ENCODE peak calls at places on chromosomes 3 and 15, in ten cellular contexts. W is activated CD4-positive, alpha-beta T cell treated with anti-CD3 and anti-CD28 coated beads, Interleukin-2, amount 50 U/mL, for 48 hours; C is NCI-H1092; E is C1 segment of cervical spinal cord; G is spleen; A is DMS53; Z is fibroblast of gingiva; K is Caki2; B is keratinocyte; Y is ovary. J is an unnamed sample.
A peak's percentile ranks its signal among the peaks of the same experiment; 100 is the strongest.

GRCh38 chr15:81001180-81002003 is 669 bp downstream of the TLNRD1 start:
- DNase-seq in Z (peak; percentile 54), Y (peak; percentile 70), W (peak; percentile 57), E (peak; percentile 49), C (peak; percentile 1), B (no peak), K (peak; percentile 66), A (peak; percentile 78), G (peak; percentile 92), J (no peak)

GRCh38 chr3:38114052-38114874 is 22.7 kb downstream of the ACAA1 start:
- DNase-seq in G (peak; percentile 62), Z (no peak), Y (no peak), B (no peak), E (no peak), C (no peak), K (no peak), W (no peak), A (no peak), J (no peak)

GRCh38 chr3:127428344-127429001 is 140.6 kb upstream of the PRR20G start:
- DNase-seq in Z (no peak), K (no peak), Y (no peak), W (no peak), B (no peak), G (no peak), A (no peak), E (no peak), C (peak; percentile 66), J (no peak)

GRCh38 chr3:151230644-151231043 is 27.6 kb upstream of the GPR171 start:
- DNase-seq in E (no peak), Z (no peak), C (no peak), Y (no peak), G (no peak), W (no peak), A (no peak), B (no peak), K (no peak), J (no peak)

GRCh38 chr15:80234883-80235282 is 17.1 kb downstream of the CTXND1 start:
- DNase-seq in B (peak; percentile 4), C (no peak), A (peak; percentile 49), W (peak; percentile 59), Y (no peak), G (no peak), E (no peak), Z (peak; percentile 19), K (no peak), J (no peak)

GRCh38 chr3:99012051-99012450 is 110.6 kb upstream of the DCBLD2 start:
- DNase-seq in B (no peak), K (peak; percentile 90), W (no peak), A (peak; percentile 35), G (no peak), Y (no peak), Z (peak; percentile 42), C (no peak), E (no peak), J (no peak)

GRCh38 chr3:71649757-71650156 is 66.2 kb upstream of the FOXP1 start:
- DNase-seq in C (no peak), A (peak; percentile 1), Z (no peak), E (no peak), G (no peak), K (no peak), Y (no peak), B (no peak), W (no peak), J (no peak)

GRCh38 chr3:54257114-54257513 is 134.8 kb downstream of the CACNA2D3 start:
- DNase-seq in Z (no peak), Y (no peak), B (no peak), K (no peak), C (no peak), W (no peak), E (no peak), G (no peak), A (no peak), J (no peak)

GRCh38 chr3:192395506-192395905 is 331.8 kb downstream of the FGF12 start:
- DNase-seq in G (no peak), B (no peak), W (no peak), Y (no peak), C (no peak), E (no peak), Z (no peak), K (no peak), A (no peak), J (no peak)

GRCh38 chr15:39403674-39404117 is 177.2 kb upstream of the THBS1 start:
- DNase-seq in Z (peak; percentile 58), K (no peak), G (no peak), B (no peak), C (peak; percentile 28), E (no peak), Y (no peak), A (peak; percentile 72), W (no peak), J (no peak)

GRCh38 chr15:51494411-51495314 is 127.9 kb downstream of the DMXL2 start:
- DNase-seq in Y (no peak), A (no peak), G (no peak), E (no peak), K (no peak), Z (no peak), B (no peak), C (no peak), W (no peak), J (no peak)

GRCh38 chr3:196989721-196990262 is 21.2 kb upstream of the PIGZ start:
- DNase-seq in A (peak; percentile 88), K (peak; percentile 38), W (no peak), G (peak; percentile 59), C (peak; percentile 52), B (no peak), Y (peak; percentile 29), E (no peak), Z (no peak), J (no peak)

GRCh38 chr3:197394464-197395321 is 96.3 kb upstream of the DLG1 start:
- DNase-seq in G (peak; percentile 41), E (no peak), C (no peak), W (peak; percentile 75), B (peak; percentile 100), Z (peak; percentile 64), K (peak; percentile 95), A (no peak), Y (peak; percentile 70), J (peak; percentile 99)

GRCh38 chr3:163576314-163576713 is 1502.0 kb downstream of the SI start:
- DNase-seq in C (no peak), W (no peak), A (no peak), Y (no peak), B (no peak), E (no peak), G (no peak), Z (no peak), K (no peak), J (no peak)

GRCh38 chr3:156795890-156796451 is 30.2 kb upstream of the LEKR1 start:
- DNase-seq in K (peak; percentile 41), Y (no peak), E (no peak), W (no peak), C (no peak), A (peak; percentile 68), B (no peak), G (no peak), Z (peak; percentile 26), J (no peak)

GRCh38 chr3:140742116-140742515 is 64.3 kb downstream of the TRIM42 start:
- DNase-seq in Z (no peak), E (no peak), G (no peak), Y (no peak), K (no peak), C (no peak), B (no peak), A (no peak), W (no peak), J (no peak)

GRCh38 chr3:8488436-8488835 is 13.2 kb upstream of the LMCD1 start:
- DNase-seq in C (no peak), G (no peak), Y (no peak), B (no peak), K (no peak), E (no peak), W (no peak), Z (no peak), A (no peak), J (no peak)

GRCh38 chr3:45946875-45947274 is 3.6 kb downstream of the CXCR6 start:
- DNase-seq in B (no peak), A (no peak), C (no peak), K (no peak), Y (no peak), Z (no peak), G (no peak), W (no peak), E (no peak), J (no peak)

GRCh38 chr3:32469151-32469874 is 33.3 kb downstream of the CMTM6 start:
- DNase-seq in C (no peak), W (no peak), B (peak; percentile 45), K (peak; percentile 86), Y (no peak), G (no peak), A (no peak), E (no peak), Z (peak; percentile 41), J (no peak)

GRCh38 chr15:32849769-32850668 is 132.2 kb downstream of the GREM1 start:
- DNase-seq in G (no peak), E (no peak), W (no peak), A (no peak), B (peak; percentile 76), Z (peak; percentile 97), Y (no peak), C (no peak), K (peak; percentile 81), J (peak; percentile 61)

GRCh38 chr3:183845608-183846288 is 20.4 kb upstream of the MAP6D1 start:
- DNase-seq in Z (no peak), W (no peak), G (no peak), A (no peak), Y (no peak), B (no peak), C (no peak), E (no peak), K (peak; percentile 24), J (peak; percentile 5)

GRCh38 chr3:100973594-100973993 is 19.6 kb downstream of the ABI3BP start:
- DNase-seq in E (no peak), W (no peak), C (no peak), B (no peak), Y (no peak), A (no peak), G (no peak), K (no peak), Z (no peak), J (no peak)

GRCh38 chr15:93033434-93034045 is 55.5 kb downstream of the RGMA start:
- DNase-seq in Z (no peak), B (no peak), A (no peak), Y (no peak), W (no peak), K (no peak), C (no peak), G (no peak), E (no peak), J (no peak)

GRCh38 chr15:78243491-78243941 is 9.2 kb upstream of the ACSBG1 start:
- DNase-seq in G (no peak), B (no peak), C (no peak), W (no peak), Y (peak; percentile 71), E (peak; percentile 45), K (no peak), Z (no peak), A (peak; percentile 5), J (no peak)

GRCh38 chr3:11624704-11625375 is 18.9 kb downstream of the VGLL4 start:
- DNase-seq in W (peak; percentile 20), Y (no peak), B (no peak), Z (no peak), A (no peak), G (no peak), K (no peak), C (no peak), E (no peak), J (no peak)

GRCh38 chr3:46709147-46709654 is 8.0 kb downstream of the TMIE start:
- DNase-seq in B (no peak), A (no peak), C (no peak), G (no peak), E (no peak), K (no peak), Z (no peak), W (no peak), Y (peak; percentile 19), J (no peak)

GRCh38 chr15:28984421-28985375 is 98.9 kb downstream of the APBA2 start:
- DNase-seq in Y (peak; percentile 49), W (peak; percentile 23), C (no peak), K (peak; percentile 58), B (no peak), Z (peak; percentile 4), E (peak; percentile 81), G (no peak), A (peak; percentile 35), J (no peak)

GRCh38 chr3:146334151-146334550 is 83.2 kb upstream of the PLSCR4 start:
- DNase-seq in Z (peak; percentile 49), Y (peak; percentile 49), B (no peak), A (peak; percentile 16), K (no peak), G (no peak), W (no peak), C (no peak), E (no peak), J (no peak)

J was measured in epithelial cell of prostate.